ENCODE peak calls at places on chromosomes 2 and 18, in five cellular contexts. K is OCI-LY7, S is PC-3, W is stomach, U is A673. R is an unnamed sample.

GRCh38 chr18:59501876-59502221 is 142.8 kb upstream of the LMAN1 start:
- DNase-seq in S (no peak), W (no peak), U (no peak), K (no peak), R (peak; percentile 38)

GRCh38 chr2:120832296-120833070 is 96.8 kb downstream of the GLI2 start:
- DNase-seq in U (no peak), S (no peak), K (no peak), W (no peak), R (no peak)

GRCh38 chr2:102418421-102418961 is 4.5 kb upstream of the IL18RAP start:
- DNase-seq in K (no peak), W (no peak), S (peak; percentile 36), U (no peak), R (no peak)

GRCh38 chr2:101047075-101047766 is 45.1 kb downstream of the RPL31 start:
- DNase-seq in U (no peak), K (no peak), S (peak; percentile 97), W (peak; percentile 56), R (no peak)

GRCh38 chr2:234025475-234025874 is 25.0 kb upstream of the SPP2 start:
- DNase-seq in S (no peak), K (no peak), W (no peak), U (no peak), R (no peak)

GRCh38 chr2:159973325-159973724 is 89.1 kb downstream of the PLA2R1 start:
- DNase-seq in S (no peak), W (no peak), K (no peak), U (no peak), R (no peak)

GRCh38 chr2:22894761-22895160 is 490.2 kb upstream of the KLHL29 start:
- DNase-seq in K (no peak), W (no peak), U (no peak), S (no peak), R (no peak)

GRCh38 chr2:124120246-124120645 is 95.2 kb downstream of the CNTNAP5 start:
- DNase-seq in K (no peak), U (no peak), S (no peak), W (no peak), R (no peak)

GRCh38 chr2:199258291-199258690 is 199.4 kb downstream of the SATB2 start:
- DNase-seq in S (peak; percentile 22), W (no peak), K (peak; percentile 35), U (no peak), R (no peak)

GRCh38 chr2:246489-247145 is 17.2 kb downstream of the SH3YL1 start:
- DNase-seq in W (no peak), K (peak; percentile 54), U (peak; percentile 77), S (peak; percentile 79), R (no peak)

GRCh38 chr2:192267484-192267883 is 72.8 kb upstream of the TMEFF2 start:
- DNase-seq in W (no peak), U (peak; percentile 82), K (no peak), S (peak; percentile 87), R (no peak)

GRCh38 chr2:216339456-216340279 is 32.6 kb downstream of the MARCHF4 start:
- DNase-seq in W (no peak), K (no peak), S (peak; percentile 9), U (peak; percentile 93), R (no peak)

GRCh38 chr2:121099329-121100318 is 185.4 kb downstream of the TFCP2L1 start:
- DNase-seq in W (peak; percentile 47), U (no peak), K (peak; percentile 11), S (peak; percentile 59), R (no peak)

GRCh38 chr2:231003186-231003585 is 7.3 kb downstream of the SPATA3 start:
- DNase-seq in S (no peak), K (no peak), U (no peak), W (no peak), R (no peak)

GRCh38 chr18:40079786-40080185 is 1875.2 kb upstream of the PIK3C3 start:
- DNase-seq in U (peak; percentile 11), S (no peak), W (no peak), K (no peak), R (no peak)

GRCh38 chr2:239772721-239773120 is 252.4 kb downstream of the NDUFA10 start:
- DNase-seq in S (no peak), W (peak; percentile 10), U (no peak), K (no peak), R (no peak)

GRCh38 chr2:74391209-74391579 is 11.1 kb upstream of the DCTN1 start:
- DNase-seq in U (peak; percentile 24), W (no peak), S (peak; percentile 20), K (no peak), R (no peak)

GRCh38 chr2:64234150-64234549 is 89.9 kb upstream of the PELI1 start:
- DNase-seq in U (no peak), S (no peak), W (no peak), K (no peak), R (no peak)

GRCh38 chr2:241620419-241620769 is 16.6 kb downstream of the THAP4 start:
- DNase-seq in S (peak; percentile 71), K (no peak), U (no peak), W (no peak), R (no peak)

GRCh38 chr2:234670052-234670451 is 173.2 kb upstream of the ARL4C start:
- DNase-seq in W (no peak), U (no peak), S (peak; percentile 70), K (no peak), R (no peak)

GRCh38 chr2:230666885-230667712 is 45.5 kb upstream of the CAB39 start:
- DNase-seq in S (peak; percentile 42), W (no peak), U (no peak), K (no peak), R (no peak)

GRCh38 chr18:45662468-45662867 is 47.2 kb downstream of the SLC14A2 start:
- DNase-seq in W (no peak), U (no peak), S (no peak), K (no peak), R (no peak)

GRCh38 chr2:144010096-144010495 is 509.8 kb downstream of the ZEB2 start:
- DNase-seq in S (no peak), U (no peak), K (no peak), W (no peak), R (no peak)

GRCh38 chr2:30978044-30978443 is 160.2 kb downstream of the GALNT14 start:
- DNase-seq in W (no peak), S (no peak), U (no peak), K (no peak), R (no peak)

GRCh38 chr18:23573020-23573419 is 13.3 kb downstream of the NPC1 start:
- DNase-seq in K (no peak), S (no peak), U (no peak), W (no peak), R (no peak)

GRCh38 chr2:25567406-25567805 is 106.0 kb downstream of the DTNB start:
- DNase-seq in U (peak; percentile 67), W (no peak), K (peak; percentile 75), S (peak; percentile 67), R (no peak)

GRCh38 chr2:47805850-47806249 is 22.9 kb downstream of the MSH6 start:
- DNase-seq in W (no peak), U (no peak), S (no peak), K (no peak), R (no peak)

GRCh38 chr2:179410552-179411356 is 146.1 kb upstream of the SESTD1 start:
- DNase-seq in U (peak; percentile 73), K (peak; percentile 76), S (peak; percentile 80), W (peak; percentile 51), R (no peak)

GRCh38 chr2:171341394-171341793 is 92.4 kb downstream of the METTL8 start:
- DNase-seq in K (no peak), W (no peak), S (no peak), U (no peak), R (no peak)

DNA sequence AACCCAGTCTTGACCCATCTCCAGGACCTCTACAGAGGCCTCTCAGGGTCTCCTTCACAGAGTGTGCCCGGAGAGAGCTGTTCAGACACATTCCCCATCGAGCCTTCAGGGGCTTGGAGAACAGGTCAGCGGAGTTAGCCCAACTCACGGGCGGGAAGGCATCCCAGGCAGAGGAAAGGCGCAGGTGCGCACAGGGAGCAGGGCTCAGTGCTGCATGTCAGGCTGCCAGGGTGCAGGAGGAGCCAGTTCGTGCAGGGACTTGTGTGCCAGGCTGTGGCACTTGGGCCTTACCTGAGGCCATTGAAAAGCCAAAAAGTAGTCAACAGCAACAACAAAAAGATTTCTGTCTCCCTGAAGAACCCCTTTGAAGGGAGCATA is 104.0 kb downstream of the ITGB1BP1 start:
- DNase-seq in K (no peak), U (no peak), S (no peak), W (no peak), R (no peak)
- H3K27ac ChIP-seq in K (no peak overlapping the region), U (no peak overlapping the region), S (no peak overlapping the region), W (peak overlapping the region; percentile 46), R (peak overlapping the region; percentile 48)

GRCh38 chr2:224017976-224018375 is 21.1 kb downstream of the SERPINE2 start:
- DNase-seq in U (no peak), K (no peak), W (no peak), S (no peak), R (no peak)
- H3K27ac ChIP-seq in U (peak overlapping the region; percentile 4), K (no peak overlapping the region), W (no peak overlapping the region), S (no peak overlapping the region), R (no peak overlapping the region)

DNA sequence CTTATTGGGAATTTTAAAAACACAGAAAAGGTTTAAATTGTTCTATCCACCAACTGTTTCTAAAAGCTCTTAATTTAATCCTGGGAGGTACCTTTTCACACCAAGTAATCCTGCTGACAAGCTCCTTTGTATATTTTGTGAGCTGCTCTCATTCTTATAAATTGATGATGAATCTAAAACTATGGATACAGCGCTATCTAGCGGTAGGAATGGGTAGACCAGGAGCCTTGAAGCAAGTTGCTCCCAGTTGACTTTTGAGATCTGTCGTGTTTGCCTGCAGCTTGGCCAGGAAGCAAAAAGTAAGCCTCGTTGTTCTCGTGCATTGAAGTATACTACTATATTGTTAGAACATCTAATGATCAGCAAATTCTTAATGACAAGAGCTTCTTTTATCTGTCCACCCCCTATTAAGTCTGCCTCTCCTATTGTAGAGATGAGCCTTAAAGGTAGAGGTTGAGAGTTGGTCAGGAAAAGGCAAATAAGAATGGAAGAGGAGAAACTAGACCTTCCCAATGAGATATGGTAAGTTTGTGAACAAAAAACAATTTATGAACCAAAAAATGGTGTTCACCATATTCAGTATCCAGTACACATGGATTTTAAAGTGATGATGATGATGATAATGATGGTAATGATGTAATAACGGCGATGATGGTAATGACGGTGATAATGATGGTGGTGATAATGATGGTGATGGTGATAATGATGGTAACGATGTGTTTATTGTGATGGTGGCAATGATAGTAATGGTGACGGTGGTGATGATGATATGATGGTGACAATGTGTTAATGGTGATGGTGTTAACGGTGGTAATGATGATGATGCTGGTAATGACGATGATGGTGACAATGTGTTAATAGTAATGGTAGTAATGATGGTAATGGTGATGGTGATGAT is 212.1 kb upstream of the NCKAP5 start:
- DNase-seq in U (peak; percentile 93), K (peak; percentile 56), S (peak; percentile 94), W (peak; percentile 60), R (peak; percentile 10)
- H3K27ac ChIP-seq in U (peak overlapping the region; percentile 8), K (no peak overlapping the region), S (no peak overlapping the region), W (no peak overlapping the region), R (no peak overlapping the region)

GRCh38 chr2:149858214-149858613 is 270.6 kb upstream of the MMADHC start:
- DNase-seq in W (no peak), K (no peak), U (peak; percentile 16), S (peak; percentile 3), R (no peak)
- H3K27ac ChIP-seq in W (no peak overlapping the region), K (no peak overlapping the region), U (no peak overlapping the region), S (peak overlapping the region; percentile 77), R (no peak overlapping the region)

DNA sequence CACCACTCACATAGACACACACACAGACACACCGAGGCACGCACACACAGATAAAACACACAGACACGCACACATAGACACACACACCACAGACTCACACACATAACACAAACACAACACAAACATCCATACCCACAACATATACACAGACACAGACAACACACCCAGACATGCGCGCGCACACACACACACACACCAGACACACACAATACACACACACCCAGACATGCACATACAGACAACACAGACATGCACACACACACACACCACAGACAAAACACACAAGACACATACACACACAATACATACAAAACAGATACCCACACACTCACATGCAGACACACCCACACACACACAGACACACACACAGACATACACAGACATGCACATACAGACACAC is 95.4 kb upstream of the SMAD7 start:
- DNase-seq in S (no peak), K (no peak), U (no peak), W (no peak), R (no peak)
- H3K27ac ChIP-seq in S (no peak overlapping the region), K (no peak overlapping the region), U (no peak overlapping the region), W (no peak overlapping the region), R (no peak overlapping the region)